ENCODE peak calls at places on chromosome 13, in five cellular contexts. A is effector CD4-positive, alpha-beta T cell; B is Calu3; W is brain pericyte; D is foreskin melanocyte. L is an unnamed sample.
A peak's percentile ranks its signal among the peaks of the same experiment; 100 is the strongest.

GRCh38 chr13:38262211-38262610 is 87.4 kb upstream of the UFM1 start:
- DNase-seq in D (no peak), A (no peak), B (no peak), W (no peak), L (no peak)

GRCh38 chr13:113862766-113863510 is 938 bp downstream of the GAS6 start:
- DNase-seq in A (no peak), W (no peak), B (no peak), D (no peak), L (no peak)

GRCh38 chr13:80214521-80214941 is 126.4 kb downstream of the SPRY2 start:
- DNase-seq in D (no peak), A (no peak), W (no peak), B (no peak), L (no peak)

GRCh38 chr13:66577358-66577757 is 652.8 kb downstream of the PCDH9 start:
- DNase-seq in W (no peak), D (no peak), B (no peak), A (no peak), L (no peak)

GRCh38 chr13:59318320-59318930 is 845.3 kb downstream of the DIAPH3 start:
- DNase-seq in B (peak; percentile 52), D (peak; percentile 64), A (peak; percentile 31), W (peak; percentile 6), L (peak; percentile 26)

GRCh38 chr13:78736142-78736541 is 77.2 kb upstream of the OBI1 start:
- DNase-seq in A (no peak), W (no peak), B (no peak), D (no peak), L (no peak)

GRCh38 chr13:113800576-113800926 is 41.5 kb downstream of the TMEM255B start:
- DNase-seq in B (no peak), A (no peak), D (no peak), W (no peak), L (no peak)

GRCh38 chr13:21735621-21736401 is 64.9 kb downstream of the FGF9 start:
- DNase-seq in W (no peak), D (no peak), B (no peak), A (no peak), L (no peak)

GRCh38 chr13:112800057-112800456 is 110.2 kb downstream of the ATP11A start:
- DNase-seq in B (no peak), W (no peak), D (no peak), A (no peak), L (no peak)

GRCh38 chr13:48110132-48110868 is 15.4 kb upstream of the MED4 start:
- DNase-seq in A (no peak), W (no peak), D (peak; percentile 17), B (no peak), L (no peak)

GRCh38 chr13:34347784-34348573 is 530.0 kb downstream of the RFC3 start:
- DNase-seq in D (no peak), B (peak; percentile 47), A (no peak), W (no peak), L (no peak)

GRCh38 chr13:30153871-30154426 is 153.4 kb downstream of the KATNAL1 start:
- DNase-seq in D (no peak), B (no peak), A (no peak), W (no peak), L (no peak)

GRCh38 chr13:52406629-52407028 is 657 bp upstream of the THSD1 start:
- DNase-seq in W (no peak), B (no peak), A (no peak), D (no peak), L (no peak)

GRCh38 chr13:51152713-51153112 is 41.6 kb upstream of the C13orf42 start:
- DNase-seq in A (no peak), W (no peak), D (no peak), B (no peak), L (no peak)

GRCh38 chr13:68440874-68441273 is 1210.7 kb upstream of the PCDH9 start:
- DNase-seq in B (no peak), D (no peak), A (no peak), W (no peak), L (no peak)

GRCh38 chr13:66430266-66430665 is 799.9 kb downstream of the PCDH9 start:
- DNase-seq in W (no peak), D (no peak), B (no peak), A (no peak), L (no peak)

GRCh38 chr13:39397866-39398265 is 205.1 kb downstream of the LHFPL6 start:
- DNase-seq in A (no peak), B (no peak), D (no peak), W (no peak), L (no peak)

GRCh38 chr13:41326661-41327060 is 15.6 kb downstream of the NAA16 start:
- DNase-seq in A (no peak), B (no peak), W (no peak), D (no peak), L (no peak)

GRCh38 chr13:27556109-27556508 is 64.2 kb downstream of the LNX2 start:
- DNase-seq in B (peak; percentile 5), A (no peak), W (peak; percentile 70), D (peak; percentile 41), L (no peak)

GRCh38 chr13:42696191-42696590 is 85.2 kb upstream of the FAM216B start:
- DNase-seq in W (no peak), B (no peak), D (no peak), A (no peak), L (no peak)

GRCh38 chr13:80012281-80012680 is 328.6 kb downstream of the SPRY2 start:
- DNase-seq in B (no peak), A (no peak), W (no peak), D (peak; percentile 25), L (no peak)

GRCh38 chr13:33347866-33348265 is 62.3 kb upstream of the STARD13 start:
- DNase-seq in B (no peak), W (no peak), A (no peak), D (no peak), L (no peak)

GRCh38 chr13:111139874-111140561 is 24.9 kb downstream of the ARHGEF7 start:
- DNase-seq in B (no peak), D (no peak), W (no peak), A (no peak), L (no peak)

GRCh38 chr13:69485991-69486592 is 621.5 kb upstream of the ATXN8OS start:
- DNase-seq in W (no peak), B (no peak), D (no peak), A (no peak), L (no peak)

GRCh38 chr13:112063807-112064206 is 3.1 kb upstream of the SOX1 start:
- DNase-seq in A (no peak), B (no peak), D (no peak), W (no peak), L (no peak)

GRCh38 chr13:51612867-51613266 is 28.6 kb downstream of the WDFY2 start:
- DNase-seq in B (no peak), W (no peak), A (no peak), D (no peak), L (no peak)

GRCh38 chr13:23547000-23547590 is 23.1 kb upstream of the TNFRSF19 start:
- DNase-seq in B (no peak), D (peak; percentile 68), W (no peak), A (no peak), L (no peak)

GRCh38 chr13:49997935-49998334 is 1.1 kb downstream of the TRIM13 start:
- DNase-seq in W (no peak), A (no peak), B (no peak), D (no peak), L (no peak)

GRCh38 chr13:92719868-92720267 is 506.7 kb upstream of the GPC6 start:
- DNase-seq in A (no peak), D (no peak), B (no peak), W (no peak), L (no peak)

GRCh38 chr13:73168226-73168992 is 109.6 kb downstream of the KLF5 start:
- DNase-seq in W (no peak), D (no peak), A (no peak), B (no peak), L (no peak)

GRCh38 chr13:27955192-27955591 is 13.9 kb downstream of the CDX2 start:
- DNase-seq in A (no peak), B (no peak), W (no peak), D (no peak), L (no peak)

GRCh38 chr13:105184221-105184620 is 1351.2 kb downstream of the EFNB2 start:
- DNase-seq in D (peak; percentile 83), A (no peak), W (no peak), B (no peak), L (no peak)